ENCODE peak calls at places on chromosomes 1 and 21, in four cellular contexts. Y, W, E and P are unnamed samples.

GRCh38 chr1:153434746-153435455 is 18.6 kb downstream of the S100A7A start:
- DNase-seq in E (no peak), W (no peak), Y (no peak), P (no peak)

GRCh38 chr1:94098585-94099111 is 22.3 kb downstream of the ABCA4 start:
- DNase-seq in Y (no peak), W (no peak), E (no peak), P (no peak)

GRCh38 chr1:205963352-205963751 is 20.1 kb upstream of the SLC26A9 start:
- DNase-seq in Y (no peak), E (no peak), W (no peak), P (no peak)

GRCh38 chr1:202270871-202271326 is 70.8 kb downstream of the UBE2T start:
- DNase-seq in Y (no peak), W (no peak), E (no peak), P (peak; percentile 75)

GRCh38 chr1:112515311-112516009 is 6.7 kb downstream of the WNT2B start:
- DNase-seq in E (no peak), W (peak; percentile 6), Y (no peak), P (no peak)

GRCh38 chr1:182350839-182351238 is 40.8 kb downstream of the GLUL start:
- DNase-seq in Y (no peak), W (no peak), E (no peak), P (no peak)

GRCh38 chr1:15424981-15425380 is 13.3 kb upstream of the CTRC start:
- DNase-seq in W (no peak), E (no peak), Y (no peak), P (no peak)

GRCh38 chr1:9434247-9434646 is 105.0 kb upstream of the SLC25A33 start:
- DNase-seq in E (no peak), W (no peak), Y (no peak), P (no peak)

GRCh38 chr1:101153692-101154091 is 83.1 kb upstream of the S1PR1 start:
- DNase-seq in E (no peak), Y (no peak), W (no peak), P (no peak)

GRCh38 chr1:111990878-111991760 is 1.7 kb upstream of the KCND3 start:
- DNase-seq in Y (peak; percentile 79), E (no peak), W (peak; percentile 11), P (no peak)

GRCh38 chr1:92485374-92486250 is 1.1 kb downstream of the GFI1 start:
- DNase-seq in E (no peak), Y (peak; percentile 81), W (peak; percentile 49), P (no peak)

GRCh38 chr21:38806153-38806941 is 618 bp downstream of the ETS2 start:
- DNase-seq in Y (peak; percentile 69), W (no peak), E (no peak), P (no peak)

GRCh38 chr1:107710005-107710404 is 255.0 kb downstream of the VAV3 start:
- DNase-seq in E (no peak), W (no peak), Y (no peak), P (no peak)

GRCh38 chr1:181128592-181129497 is 40.3 kb downstream of the IER5 start:
- DNase-seq in W (no peak), Y (peak; percentile 85), E (no peak), P (no peak)

GRCh38 chr1:25795227-25795626 is 4.8 kb upstream of the SELENON start:
- DNase-seq in E (no peak), W (no peak), Y (no peak), P (no peak)

GRCh38 chr1:92749024-92749634 is 35.8 kb downstream of the EVI5 start:
- DNase-seq in E (no peak), Y (no peak), W (peak; percentile 62), P (no peak)

GRCh38 chr21:25313891-25314646 is 293.2 kb downstream of the MRPL39 start:
- DNase-seq in E (peak; percentile 20), Y (no peak), W (no peak), P (no peak)
- TF ChIP-seq CTCF in E (peak; percentile 59), Y (peak; percentile 34), W (no peak), P (peak; percentile 59)

GRCh38 chr1:43878854-43879253 is 54.7 kb upstream of the ARTN start:
- DNase-seq in Y (no peak), E (no peak), W (no peak), P (no peak)
- TF ChIP-seq CTCF in Y (no peak), E (no peak), W (no peak), P (no peak)

DNA sequence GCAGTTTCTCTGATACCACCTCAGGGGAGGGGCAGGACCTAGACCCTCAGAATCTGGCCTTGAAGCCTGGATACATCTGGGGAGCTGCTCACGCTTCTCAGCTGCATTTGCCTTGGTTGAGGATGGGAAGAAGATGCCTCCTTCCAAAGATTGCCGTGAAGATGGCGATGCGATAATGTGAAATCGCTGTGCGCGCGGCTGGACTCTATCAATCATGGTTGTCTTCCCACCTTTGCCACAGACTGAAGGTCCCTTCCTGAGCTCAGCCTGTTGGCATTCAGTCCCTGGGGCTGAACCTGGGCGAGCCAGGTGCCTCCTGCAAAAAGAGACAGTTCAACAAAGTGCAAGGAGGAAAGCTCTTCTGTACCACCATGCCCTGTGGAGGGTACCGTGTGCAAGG is 114.4 kb upstream of the SLC45A1 start:
- DNase-seq in E (no peak), W (no peak), Y (no peak), P (no peak)
- TF ChIP-seq CTCF in E (no peak), W (no peak), Y (no peak), P (no peak)

GRCh38 chr1:234065794-234066447 is 161.4 kb downstream of the SLC35F3 start:
- DNase-seq in W (peak; percentile 40), Y (peak; percentile 88), E (peak; percentile 16), P (peak; percentile 88)
- TF ChIP-seq CTCF in W (peak; percentile 78), Y (peak; percentile 77), E (peak; percentile 79), P (peak; percentile 70)

DNA sequence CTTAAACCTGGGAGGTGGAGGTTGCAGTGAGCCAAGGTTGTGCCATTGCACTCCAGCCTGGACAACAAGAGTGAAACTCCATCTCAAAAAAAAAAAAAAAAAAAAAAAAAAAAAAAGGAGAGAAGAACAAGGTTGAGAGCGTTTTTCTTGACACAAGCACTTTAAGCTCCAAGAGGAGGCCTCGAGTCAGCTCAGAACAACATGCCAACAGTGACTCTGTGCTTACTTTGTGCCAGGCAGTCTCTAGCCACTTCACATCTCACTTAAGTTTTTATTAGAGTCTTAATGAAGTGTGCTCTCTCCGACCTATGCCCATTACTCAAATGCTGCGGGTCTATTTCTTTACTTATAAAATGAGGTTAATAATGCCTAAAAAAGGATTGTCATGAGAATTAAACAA is 13.0 kb downstream of the ATP1A1 start:
- DNase-seq in W (no peak), E (no peak), Y (peak; percentile 41), P (no peak)
- TF ChIP-seq CTCF in W (no peak), E (no peak), Y (no peak), P (no peak)

GRCh38 chr1:237795558-237795957 is 95.2 kb downstream of the ZP4 start:
- DNase-seq in E (no peak), W (no peak), Y (no peak), P (no peak)

GRCh38 chr1:237794071-237794470 is 96.7 kb downstream of the ZP4 start:
- DNase-seq in E (no peak), W (no peak), Y (no peak), P (no peak)

GRCh38 chr1:237804516-237804915 is 86.2 kb downstream of the ZP4 start:
- DNase-seq in W (no peak), E (no peak), Y (no peak), P (no peak)

GRCh38 chr1:237799762-237800474 is 90.8 kb downstream of the ZP4 start:
- DNase-seq in E (no peak), Y (no peak), W (peak; percentile 43), P (no peak)
- TF ChIP-seq CTCF in E (no peak), Y (no peak), W (peak; percentile 40), P (peak; percentile 28)